ENCODE peak calls at places on chromosomes 11 and 22, in six cellular contexts. One of them, this sample, is unnamed.

GRCh38 chr11:76564400-76564799 is 106.1 kb downstream of the LRRC32 start:
- DNase-seq in germinal center: no peak
- DNase-seq in choroid plexus epithelial cell: no peak
- DNase-seq in ureter: no peak
- DNase-seq in activated T-helper 1 cell treated with anti-CD3 and anti-CD28 coated beads, Interleukin-12 subunit alpha, Interleukin-12 subunit beta, Interleukin-2, Interleukin-4 antibody, amounts not matched to agents 30 ng/mL and 10 ng/mL and 1 ng/mL, durations not matched to agents 14 hours and 24 hours and 36 hours: no peak
- DNase-seq in stimulated activated CD4-positive, alpha-beta T cell treated with anti-CD3 and anti-CD28 coated beads, Interleukin-1b, Interleukin-23, amount 100 ng/mL, for 24 hours: no peak
- DNase-seq in this sample: peak

GRCh38 chr22:24514241-24515024 is 19.3 kb downstream of the UPB1 start:
- DNase-seq in germinal center: no peak
- DNase-seq in choroid plexus epithelial cell: no peak
- DNase-seq in ureter: no peak
- DNase-seq in activated T-helper 1 cell treated with anti-CD3 and anti-CD28 coated beads, Interleukin-12 subunit alpha, Interleukin-12 subunit beta, Interleukin-2, Interleukin-4 antibody, amounts not matched to agents 30 ng/mL and 10 ng/mL and 1 ng/mL, durations not matched to agents 14 hours and 24 hours and 36 hours: no peak
- DNase-seq in stimulated activated CD4-positive, alpha-beta T cell treated with anti-CD3 and anti-CD28 coated beads, Interleukin-1b, Interleukin-23, amount 100 ng/mL, for 24 hours: no peak
- DNase-seq in this sample: no peak

GRCh38 chr11:6932150-6932549 is 5.9 kb downstream of the ZNF215 start:
- DNase-seq in germinal center: no peak
- DNase-seq in choroid plexus epithelial cell: no peak
- DNase-seq in ureter: no peak
- DNase-seq in activated T-helper 1 cell treated with anti-CD3 and anti-CD28 coated beads, Interleukin-12 subunit alpha, Interleukin-12 subunit beta, Interleukin-2, Interleukin-4 antibody, amounts not matched to agents 30 ng/mL and 10 ng/mL and 1 ng/mL, durations not matched to agents 14 hours and 24 hours and 36 hours: peak
- DNase-seq in stimulated activated CD4-positive, alpha-beta T cell treated with anti-CD3 and anti-CD28 coated beads, Interleukin-1b, Interleukin-23, amount 100 ng/mL, for 24 hours: no peak
- DNase-seq in this sample: no peak

GRCh38 chr11:120797133-120797532 is 226.8 kb upstream of the TBCEL start:
- DNase-seq in germinal center: no peak
- DNase-seq in choroid plexus epithelial cell: no peak
- DNase-seq in ureter: no peak
- DNase-seq in activated T-helper 1 cell treated with anti-CD3 and anti-CD28 coated beads, Interleukin-12 subunit alpha, Interleukin-12 subunit beta, Interleukin-2, Interleukin-4 antibody, amounts not matched to agents 30 ng/mL and 10 ng/mL and 1 ng/mL, durations not matched to agents 14 hours and 24 hours and 36 hours: no peak
- DNase-seq in stimulated activated CD4-positive, alpha-beta T cell treated with anti-CD3 and anti-CD28 coated beads, Interleukin-1b, Interleukin-23, amount 100 ng/mL, for 24 hours: no peak
- DNase-seq in this sample: no peak

GRCh38 chr11:130434521-130435223 is 6.3 kb upstream of the ADAMTS8 start:
- DNase-seq in germinal center: peak
- DNase-seq in choroid plexus epithelial cell: peak
- DNase-seq in ureter: peak
- DNase-seq in activated T-helper 1 cell treated with anti-CD3 and anti-CD28 coated beads, Interleukin-12 subunit alpha, Interleukin-12 subunit beta, Interleukin-2, Interleukin-4 antibody, amounts not matched to agents 30 ng/mL and 10 ng/mL and 1 ng/mL, durations not matched to agents 14 hours and 24 hours and 36 hours: peak
- DNase-seq in stimulated activated CD4-positive, alpha-beta T cell treated with anti-CD3 and anti-CD28 coated beads, Interleukin-1b, Interleukin-23, amount 100 ng/mL, for 24 hours: peak
- DNase-seq in this sample: peak

GRCh38 chr11:110716361-110716760 is 4.1 kb upstream of the ARHGAP20 start:
- DNase-seq in germinal center: no peak
- DNase-seq in choroid plexus epithelial cell: peak
- DNase-seq in ureter: no peak
- DNase-seq in activated T-helper 1 cell treated with anti-CD3 and anti-CD28 coated beads, Interleukin-12 subunit alpha, Interleukin-12 subunit beta, Interleukin-2, Interleukin-4 antibody, amounts not matched to agents 30 ng/mL and 10 ng/mL and 1 ng/mL, durations not matched to agents 14 hours and 24 hours and 36 hours: no peak
- DNase-seq in stimulated activated CD4-positive, alpha-beta T cell treated with anti-CD3 and anti-CD28 coated beads, Interleukin-1b, Interleukin-23, amount 100 ng/mL, for 24 hours: no peak
- DNase-seq in this sample: peak

GRCh38 chr22:32531955-32532818 is 57.6 kb downstream of the FBXO7 start:
- DNase-seq in germinal center: no peak
- DNase-seq in choroid plexus epithelial cell: peak
- DNase-seq in ureter: peak
- DNase-seq in activated T-helper 1 cell treated with anti-CD3 and anti-CD28 coated beads, Interleukin-12 subunit alpha, Interleukin-12 subunit beta, Interleukin-2, Interleukin-4 antibody, amounts not matched to agents 30 ng/mL and 10 ng/mL and 1 ng/mL, durations not matched to agents 14 hours and 24 hours and 36 hours: no peak
- DNase-seq in stimulated activated CD4-positive, alpha-beta T cell treated with anti-CD3 and anti-CD28 coated beads, Interleukin-1b, Interleukin-23, amount 100 ng/mL, for 24 hours: no peak
- DNase-seq in this sample: peak

GRCh38 chr22:20583471-20583922 is 76.1 kb downstream of the MED15 start:
- DNase-seq in germinal center: no peak
- DNase-seq in choroid plexus epithelial cell: no peak
- DNase-seq in ureter: no peak
- DNase-seq in activated T-helper 1 cell treated with anti-CD3 and anti-CD28 coated beads, Interleukin-12 subunit alpha, Interleukin-12 subunit beta, Interleukin-2, Interleukin-4 antibody, amounts not matched to agents 30 ng/mL and 10 ng/mL and 1 ng/mL, durations not matched to agents 14 hours and 24 hours and 36 hours: no peak
- DNase-seq in stimulated activated CD4-positive, alpha-beta T cell treated with anti-CD3 and anti-CD28 coated beads, Interleukin-1b, Interleukin-23, amount 100 ng/mL, for 24 hours: no peak
- DNase-seq in this sample: no peak

GRCh38 chr22:43862074-43862881 is at the start of gene SULT4A1:
- DNase-seq in germinal center: no peak
- DNase-seq in choroid plexus epithelial cell: peak
- DNase-seq in ureter: no peak
- DNase-seq in activated T-helper 1 cell treated with anti-CD3 and anti-CD28 coated beads, Interleukin-12 subunit alpha, Interleukin-12 subunit beta, Interleukin-2, Interleukin-4 antibody, amounts not matched to agents 30 ng/mL and 10 ng/mL and 1 ng/mL, durations not matched to agents 14 hours and 24 hours and 36 hours: no peak
- DNase-seq in stimulated activated CD4-positive, alpha-beta T cell treated with anti-CD3 and anti-CD28 coated beads, Interleukin-1b, Interleukin-23, amount 100 ng/mL, for 24 hours: no peak
- DNase-seq in this sample: peak

This sample was measured in cardiac fibroblast.